ENCODE peak calls at places on chromosomes 7 and 10, in eight cellular contexts. W, S, U, R, A, T, G and Q are unnamed samples.

GRCh38 chr10:129712000-129712399 is 245.0 kb downstream of the MGMT start:
- DNase-seq in W (no peak), S (no peak), U (no peak), R (no peak), A (no peak), T (no peak), G (no peak), Q (no peak)

GRCh38 chr10:32795598-32796183 is 162.3 kb downstream of the ITGB1 start:
- DNase-seq in W (peak; percentile 16), S (peak; percentile 13), U (no peak), R (no peak), A (no peak), T (peak; percentile 15), G (no peak), Q (peak; percentile 8)

GRCh38 chr7:46006723-46007122 is 85.7 kb upstream of the IGFBP3 start:
- DNase-seq in W (no peak), S (no peak), U (no peak), R (no peak), A (no peak), T (no peak), G (no peak), Q (no peak)

GRCh38 chr10:72320676-72321247 is 34.0 kb downstream of the DNAJB12 start:
- DNase-seq in W (peak; percentile 95), S (peak; percentile 93), U (peak; percentile 91), R (peak; percentile 96), A (peak; percentile 75), T (peak; percentile 97), G (peak; percentile 70), Q (no peak)

GRCh38 chr10:124392651-124393342 is 25.9 kb downstream of the OAT start:
- DNase-seq in W (no peak), S (no peak), U (no peak), R (peak; percentile 46), A (no peak), T (no peak), G (no peak), Q (no peak)

GRCh38 chr7:124459101-124460052 is 306.2 kb downstream of the GPR37 start:
- DNase-seq in W (no peak), S (peak; percentile 21), U (no peak), R (peak; percentile 66), A (no peak), T (no peak), G (no peak), Q (no peak)

GRCh38 chr7:131164025-131164899 is 163.4 kb upstream of the MKLN1 start:
- DNase-seq in W (peak; percentile 69), S (no peak), U (no peak), R (no peak), A (no peak), T (no peak), G (no peak), Q (no peak)

GRCh38 chr7:75688200-75689136 is 50.3 kb downstream of the HIP1 start:
- DNase-seq in W (no peak), S (peak; percentile 87), U (peak; percentile 78), R (peak; percentile 62), A (no peak), T (no peak), G (no peak), Q (no peak)

GRCh38 chr10:128629111-128630096 is 503.2 kb upstream of the MKI67 start:
- DNase-seq in W (peak; percentile 98), S (peak; percentile 9), U (peak; percentile 69), R (no peak), A (no peak), T (peak; percentile 59), G (no peak), Q (no peak)

GRCh38 chr10:13276749-13277394 is 23.0 kb downstream of the PHYH start:
- DNase-seq in W (no peak), S (no peak), U (no peak), R (no peak), A (no peak), T (no peak), G (no peak), Q (no peak)

GRCh38 chr7:100588438-100588837 is 2.3 kb downstream of the FBXO24 start:
- DNase-seq in W (no peak), S (no peak), U (no peak), R (no peak), A (no peak), T (peak; percentile 62), G (no peak), Q (no peak)

GRCh38 chr7:105346593-105347322 is 42.0 kb downstream of the SRPK2 start:
- DNase-seq in W (no peak), S (no peak), U (no peak), R (no peak), A (no peak), T (no peak), G (no peak), Q (no peak)

GRCh38 chr10:14555806-14556205 is 218.9 kb downstream of the FAM107B start:
- DNase-seq in W (no peak), S (no peak), U (no peak), R (no peak), A (no peak), T (no peak), G (no peak), Q (no peak)

GRCh38 chr10:14558025-14558424 is 216.7 kb downstream of the FAM107B start:
- DNase-seq in W (no peak), S (no peak), U (no peak), R (no peak), A (no peak), T (no peak), G (no peak), Q (no peak)

GRCh38 chr10:14554843-14555205 is 219.9 kb downstream of the FAM107B start:
- DNase-seq in W (no peak), S (no peak), U (no peak), R (no peak), A (no peak), T (no peak), G (no peak), Q (no peak)

GRCh38 chr10:14557573-14557972 is 217.1 kb downstream of the FAM107B start:
- DNase-seq in W (no peak), S (no peak), U (no peak), R (no peak), A (no peak), T (no peak), G (no peak), Q (no peak)

DNA sequence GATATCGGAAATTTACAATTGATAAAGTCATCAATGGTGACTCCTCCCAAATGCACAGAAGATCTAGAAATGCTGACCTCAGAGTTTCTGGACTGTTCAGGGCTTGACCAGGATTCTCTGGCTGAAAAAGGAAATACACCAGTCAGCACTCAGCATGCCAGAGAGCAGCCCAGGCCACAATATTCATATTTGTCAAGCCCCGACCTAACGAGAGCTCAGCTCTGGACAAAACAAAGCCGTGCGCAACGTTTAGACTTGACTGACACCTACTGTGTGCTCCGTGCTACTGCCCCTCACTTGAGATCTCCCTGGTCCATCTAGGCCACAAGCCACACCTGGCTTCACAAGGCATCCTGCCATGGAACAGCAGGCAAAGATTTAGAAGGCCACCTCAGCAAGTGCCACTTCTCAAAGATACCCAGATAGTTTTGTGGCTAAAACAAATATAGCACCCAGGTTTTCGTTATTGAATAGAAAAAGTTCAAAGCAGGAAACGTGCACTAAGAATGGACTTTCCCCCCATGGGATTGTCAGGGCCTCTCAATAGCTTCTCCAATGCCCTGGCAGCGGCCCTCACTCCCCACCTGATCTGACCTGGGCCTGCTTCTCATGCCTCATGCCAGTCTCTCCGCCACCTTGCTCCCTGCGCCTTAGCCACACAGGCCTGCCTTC is 218.3 kb downstream of the FAM107B start:
- DNase-seq in W (no peak), S (peak; percentile 68), U (no peak), R (no peak), A (peak; percentile 56), T (peak; percentile 21), G (peak; percentile 38), Q (no peak)
- TF ChIP-seq POLR2AphosphoS5 in W (no peak), S (no peak), U (no peak), R (no peak), A (no peak), T (no peak), G (no peak), Q (no peak)

GRCh38 chr10:70145166-70145665 is 1.3 kb downstream of the TYSND1 start:
- DNase-seq in W (no peak), S (no peak), U (peak; percentile 80), R (peak; percentile 78), A (peak; percentile 35), T (no peak), G (no peak), Q (no peak)

GRCh38 chr10:70144372-70145110 is 2.0 kb downstream of the TYSND1 start:
- DNase-seq in W (no peak), S (no peak), U (peak; percentile 73), R (no peak), A (no peak), T (no peak), G (no peak), Q (no peak)

GRCh38 chr10:70146489-70147488 is at the start of gene TYSND1:
- DNase-seq in W (peak; percentile 98), S (peak; percentile 97), U (peak; percentile 98), R (peak; percentile 99), A (peak; percentile 98), T (peak; percentile 46), G (peak; percentile 97), Q (peak; percentile 99)

GRCh38 chr10:70148516-70148915 is 2.0 kb upstream of the TYSND1 start:
- DNase-seq in W (no peak), S (no peak), U (no peak), R (no peak), A (no peak), T (no peak), G (no peak), Q (no peak)

DNA sequence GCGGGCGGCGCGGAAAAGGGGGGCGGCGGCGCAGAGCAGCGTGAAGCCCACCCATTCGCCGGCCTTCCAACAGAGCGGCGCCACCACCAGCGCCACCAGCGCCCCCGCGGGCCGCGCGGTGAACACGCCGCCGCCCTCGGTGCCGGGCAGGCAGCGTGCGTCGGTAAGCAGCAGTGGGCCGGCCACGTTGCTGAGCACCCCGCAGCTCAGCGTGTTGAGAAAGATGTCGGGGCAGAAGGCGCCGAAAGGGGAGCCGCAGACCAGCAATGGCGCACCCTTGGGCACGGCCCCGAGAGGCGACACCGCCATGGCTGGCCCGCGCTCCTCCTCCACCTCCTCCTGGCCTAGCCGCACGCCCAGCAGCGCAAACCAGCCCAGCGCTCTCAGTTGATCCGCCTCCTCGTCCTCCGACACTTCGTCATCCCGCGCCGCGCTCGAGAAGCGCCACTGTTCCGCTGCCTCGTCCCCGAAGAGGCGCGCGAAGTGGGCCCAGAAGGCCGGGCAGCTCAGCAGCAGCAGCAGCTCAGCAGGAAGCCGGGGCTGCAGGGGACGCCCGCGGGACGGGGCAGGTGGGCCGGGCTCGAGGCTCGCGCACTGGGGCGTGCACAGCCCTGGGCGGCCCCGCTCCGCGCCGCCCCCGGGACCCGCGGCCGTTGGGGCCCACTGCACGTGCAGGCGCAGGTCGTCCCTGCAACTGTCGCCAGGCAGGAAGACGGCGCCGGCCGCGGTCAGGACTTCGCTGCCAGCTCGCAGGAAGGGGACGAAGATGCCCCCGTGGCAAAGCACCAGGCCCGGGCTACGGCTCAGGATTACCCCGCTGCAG is 623 bp downstream of the TYSND1 start:
- DNase-seq in W (no peak), S (peak; percentile 41), U (peak; percentile 86), R (peak; percentile 83), A (peak; percentile 67), T (peak; percentile 33), G (peak; percentile 66), Q (peak; percentile 24)
- TF ChIP-seq POLR2A in W (no peak), S (peak; percentile 64), U (no peak), R (no peak), A (peak; percentile 15), T (no peak), G (peak; percentile 50), Q (no peak)

GRCh38 chr7:99267530-99268360 is 4.9 kb upstream of the MYH16 start:
- DNase-seq in W (peak; percentile 85), S (peak; percentile 85), U (no peak), R (no peak), A (no peak), T (no peak), G (no peak), Q (peak; percentile 32)
- TF ChIP-seq POLR2AphosphoS5 in W (peak; percentile 40), S (no peak), U (no peak), R (no peak), A (no peak), T (no peak), G (no peak), Q (peak; percentile 34)

GRCh38 chr10:115833119-115833518 is 439.9 kb downstream of the GFRA1 start:
- DNase-seq in W (no peak), S (no peak), U (no peak), R (no peak), A (no peak), T (no peak), G (no peak), Q (no peak)
- TF ChIP-seq POLR2A in W (no peak), S (no peak), U (no peak), R (no peak), A (no peak), T (no peak), G (no peak), Q (no peak)